ENCODE peak calls at places on chromosome 1, in ten cellular contexts. J is stimulated activated CD8-positive, alpha-beta memory T cell treated with anti-CD3 and anti-CD28 coated beads, Interleukin-4, amount 100 ng/mL, for 48 hours; U is occipital lobe; I is activated naive CD4-positive, alpha-beta T cell treated with anti-CD3 and anti-CD28 coated beads, Interleukin-2, amount 10 ng/mL, durations not matched to agents 7 days and 5 days; E is H4; F is astrocyte of the cerebellum; Z is effector CD8-positive, alpha-beta T cell; P is iPS-NIHi11; N is activated CD4-positive, alpha-beta T cell treated with anti-CD3 and anti-CD28 coated beads, Interleukin-2, amount 10 ng/mL, durations not matched to agents 7 days and 5 days; O is RWPE1. M is an unnamed sample.

GRCh38 chr1:78274814-78275213 is 216.0 kb upstream of the PTGFR start:
- DNase-seq in J (no peak), U (no peak), I (no peak), E (peak), F (peak), Z (no peak), P (no peak), N (no peak), O (no peak), M (no peak)

GRCh38 chr1:23651069-23651808 is 40.4 kb upstream of the RPL11 start:
- DNase-seq in J (no peak), U (no peak), I (no peak), E (peak), F (no peak), Z (no peak), P (no peak), N (no peak), O (peak), M (no peak)

GRCh38 chr1:62810420-62811274 is 26.7 kb downstream of the ATG4C start:
- DNase-seq in J (no peak), U (no peak), I (no peak), E (no peak), F (no peak), Z (no peak), P (no peak), N (no peak), O (no peak), M (no peak)

GRCh38 chr1:48760889-48761288 is 15.8 kb downstream of the BEND5 start:
- DNase-seq in J (no peak), U (no peak), I (no peak), E (no peak), F (no peak), Z (no peak), P (no peak), N (no peak), O (no peak), M (no peak)

GRCh38 chr1:224668991-224669390 is 52.9 kb downstream of the CNIH3 start:
- DNase-seq in J (no peak), U (no peak), I (no peak), E (no peak), F (no peak), Z (no peak), P (no peak), N (no peak), O (no peak), M (no peak)

GRCh38 chr1:178575611-178576331 is 62.9 kb downstream of the TEX35 start:
- DNase-seq in J (no peak), U (no peak), I (no peak), E (no peak), F (no peak), Z (no peak), P (peak), N (no peak), O (no peak), M (no peak)

GRCh38 chr1:199978408-199978940 is 49.0 kb upstream of the NR5A2 start:
- DNase-seq in J (no peak), U (no peak), I (no peak), E (no peak), F (no peak), Z (no peak), P (no peak), N (no peak), O (no peak), M (no peak)

GRCh38 chr1:192159034-192159433 is 772 bp downstream of the RGS18 start:
- DNase-seq in J (no peak), U (no peak), I (no peak), E (no peak), F (no peak), Z (no peak), P (no peak), N (no peak), O (no peak), M (no peak)

GRCh38 chr1:37923551-37923889 is 23.3 kb downstream of the INPP5B start:
- DNase-seq in J (no peak), U (no peak), I (no peak), E (no peak), F (no peak), Z (no peak), P (no peak), N (no peak), O (no peak), M (no peak)

GRCh38 chr1:212489284-212489859 is 56.7 kb downstream of the NENF start:
- DNase-seq in J (no peak), U (no peak), I (no peak), E (no peak), F (no peak), Z (no peak), P (no peak), N (no peak), O (no peak), M (no peak)

GRCh38 chr1:78491311-78492071 is 717 bp downstream of the PTGFR start:
- DNase-seq in J (no peak), U (no peak), I (no peak), E (no peak), F (no peak), Z (no peak), P (peak), N (no peak), O (peak), M (peak)

M was measured in ecto neural progenitor cell.